ENCODE peak calls at places on chromosomes 3 and 15, in seven cellular contexts. I, Q, A, T, L, G and F are unnamed samples. For H3K4me1 and H3K36me3, the result is how much of the 10 kb centered on the place peaks cover.

GRCh38 chr15:101455291-101455916 is 34.1 kb downstream of the PCSK6 start:
- DNase-seq in I (no peak), T (no peak), L (no peak), Q (no peak), G (no peak), A (no peak), F (no peak)

GRCh38 chr3:22372292-22372949 is 621.4 kb upstream of the ZNF385D start:
- DNase-seq in G (peak), I (peak), A (peak), T (no peak), L (no peak), Q (no peak), F (no peak)

GRCh38 chr3:37863949-37864822 is 2.5 kb downstream of the CTDSPL start:
- DNase-seq in L (no peak), I (peak), Q (no peak), T (peak), G (no peak), A (no peak), F (no peak)

GRCh38 chr3:50276762-50277101 is 2.2 kb upstream of the LSMEM2 start:
- DNase-seq in Q (no peak), G (no peak), A (no peak), I (no peak), L (no peak), T (no peak), F (no peak)

GRCh38 chr3:43895573-43895972 is 204.8 kb downstream of the ABHD5 start:
- DNase-seq in G (no peak), A (no peak), Q (no peak), I (no peak), T (no peak), L (no peak), F (no peak)

GRCh38 chr3:128726691-128727031 is 678 bp downstream of the RAB7A start:
- DNase-seq in I (peak), L (no peak), A (peak), Q (peak), T (peak), G (peak), F (peak)

GRCh38 chr3:174619244-174619643 is 239.9 kb upstream of the NAALADL2 start:
- DNase-seq in G (no peak), T (no peak), I (no peak), A (no peak), L (no peak), Q (no peak), F (no peak)

GRCh38 chr3:142013331-142013730 is 136.0 kb downstream of the TFDP2 start:
- DNase-seq in L (no peak), I (no peak), G (no peak), A (no peak), Q (no peak), T (no peak), F (no peak)

GRCh38 chr3:59103552-59103951 is 53.7 kb upstream of the CFAP20DC start:
- DNase-seq in Q (no peak), T (no peak), L (no peak), G (no peak), I (peak), A (no peak), F (no peak)

GRCh38 chr3:68817243-68817642 is 115.1 kb downstream of the TAFA4 start:
- DNase-seq in L (no peak), G (no peak), A (no peak), Q (no peak), I (no peak), T (peak), F (no peak)

GRCh38 chr3:67048067-67048715 is 50.1 kb downstream of the KBTBD8 start:
- DNase-seq in Q (no peak), L (no peak), G (no peak), T (no peak), A (no peak), I (no peak), F (no peak)

DNA sequence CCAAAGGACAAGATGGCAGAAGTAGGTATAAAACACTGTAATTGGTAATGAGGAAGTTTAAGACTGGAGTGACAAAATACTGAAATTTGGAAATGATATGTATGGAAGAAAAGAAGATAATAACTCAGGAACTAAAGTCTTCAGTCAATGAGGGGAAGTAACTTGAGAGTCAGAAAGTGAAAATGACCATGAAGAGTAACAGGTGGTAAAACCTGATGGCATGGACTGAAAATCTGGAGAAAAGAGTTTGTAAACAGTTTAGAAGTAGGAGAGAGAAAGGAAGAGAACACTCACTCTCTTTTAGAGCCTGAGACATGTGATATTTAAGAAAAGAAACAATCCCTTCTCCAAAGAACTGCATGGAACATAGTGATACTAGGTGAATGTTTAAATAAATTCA is 387.9 kb downstream of the PYDC2 start:
- DNase-seq in A (no peak), Q (no peak), I (no peak), T (no peak), L (no peak), G (no peak), F (no peak)
- H3K4me1 ChIP-seq in A (under half), Q (under half), I (under half), T (under half), L (under half), G (under half), F (under half)

GRCh38 chr3:15038306-15038705 is 26.8 kb downstream of the MRPS25 start:
- DNase-seq in Q (no peak), T (no peak), A (no peak), G (no peak), L (no peak), I (no peak), F (no peak)

GRCh38 chr3:15032650-15033049 is 32.5 kb downstream of the MRPS25 start:
- DNase-seq in I (no peak), L (no peak), Q (no peak), G (no peak), T (no peak), A (no peak), F (no peak)

GRCh38 chr3:15029625-15030024 is 35.5 kb downstream of the MRPS25 start:
- DNase-seq in G (no peak), Q (no peak), T (no peak), L (no peak), I (no peak), A (no peak), F (no peak)

DNA sequence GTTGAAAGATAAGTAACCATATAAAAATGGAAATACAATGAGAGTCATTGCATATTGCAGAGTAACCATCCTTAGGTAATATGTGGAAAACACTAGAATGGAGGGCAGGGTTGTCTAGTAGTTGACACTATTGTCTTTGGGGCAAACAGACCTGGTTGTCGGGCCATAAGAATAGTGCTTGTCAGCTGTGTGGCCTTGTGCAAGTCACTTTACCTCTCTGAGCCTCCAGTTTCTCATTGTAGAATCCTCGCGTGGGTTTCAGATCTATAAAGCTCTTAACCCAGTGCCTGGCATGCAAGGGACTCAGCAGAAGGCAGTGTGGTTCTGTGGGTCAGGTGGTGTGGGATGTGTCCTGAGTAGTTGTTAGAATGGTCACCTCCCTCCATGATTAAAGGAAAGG is 32.0 kb downstream of the MRPS25 start:
- DNase-seq in G (no peak), Q (no peak), T (no peak), I (no peak), A (no peak), L (no peak), F (no peak)
- H3K36me3 ChIP-seq in G (under half), Q (half or more), T (under half), I (under half), A (under half), L (under half), F (under half)

DNA sequence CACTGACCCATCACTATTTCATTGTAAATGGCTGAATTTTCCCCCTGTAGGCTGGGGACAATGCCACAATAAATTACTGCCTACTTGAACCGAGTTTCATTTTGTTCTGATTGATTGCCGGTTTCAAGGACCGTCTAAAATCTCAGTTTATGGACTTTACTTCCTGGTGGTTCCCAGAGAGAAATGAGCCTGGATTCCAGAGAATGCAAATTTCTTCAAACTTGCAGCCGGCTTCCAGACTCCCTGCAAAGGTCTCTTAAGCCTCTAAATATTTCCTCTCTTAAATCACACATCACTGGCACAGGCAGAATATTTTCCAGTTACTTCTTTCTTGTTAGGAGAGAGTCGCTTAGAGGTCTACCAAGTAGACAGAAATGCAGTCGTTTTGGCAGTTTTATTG is 284.3 kb upstream of the NR2E3 start:
- DNase-seq in G (no peak), Q (no peak), L (no peak), T (no peak), I (peak), A (no peak), F (no peak)
- H3K4me3 ChIP-seq in G (no peak), Q (no peak), L (no peak), T (no peak), I (no peak), A (no peak), F (no peak)

GRCh38 chr15:85362436-85363048 is 17.9 kb upstream of the AKAP13 start:
- DNase-seq in I (no peak), Q (no peak), T (no peak), L (no peak), G (no peak), A (no peak), F (peak)

DNA sequence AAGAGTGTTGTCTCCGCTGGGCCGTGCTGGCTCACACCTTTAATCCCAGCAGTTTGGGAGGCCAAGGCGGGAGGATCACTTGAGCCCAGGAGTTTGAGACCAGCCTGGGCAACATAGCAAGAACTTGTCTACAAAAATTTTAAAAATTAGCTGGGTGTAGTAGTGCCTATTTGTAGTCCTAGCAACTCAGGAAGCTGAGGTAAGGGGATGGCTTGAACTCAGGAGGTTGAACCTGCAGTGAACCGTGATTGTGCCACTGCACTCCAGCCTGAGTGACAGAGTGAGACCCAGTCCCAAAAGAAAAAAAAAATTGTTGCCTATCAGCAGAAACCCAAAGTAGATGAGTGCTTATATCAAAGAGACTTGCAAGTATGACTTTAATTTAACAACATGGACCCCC is 12.7 kb upstream of the AKAP13 start:
- DNase-seq in L (no peak), A (no peak), G (no peak), T (no peak), Q (no peak), I (no peak), F (no peak)
- H3K4me1 ChIP-seq in L (under half), A (under half), G (under half), T (under half), Q (under half), I (under half), F (under half)

GRCh38 chr3:52143616-52144015 is 10.6 kb downstream of the POC1A start:
- DNase-seq in G (peak), I (no peak), A (no peak), L (no peak), T (no peak), Q (no peak), F (no peak)
- H3K36me3 ChIP-seq in G (under half), I (under half), A (half or more), L (under half), T (under half), Q (under half), F (under half)